ENCODE peak calls at places on chromosomes 7 and 10, in six cellular contexts. V is choroid plexus epithelial cell, F is AG09319, W is RCC 7860, A is GM03348, E is HTR-8/SVneo. Y is an unnamed sample.

GRCh38 chr7:95599069-95599468 is 2.8 kb upstream of the PDK4 start:
- DNase-seq in V (no peak), F (no peak), W (no peak), A (no peak), E (no peak), Y (no peak)

GRCh38 chr10:113241966-113242365 is 291.9 kb downstream of the TCF7L2 start:
- DNase-seq in V (no peak), F (no peak), W (no peak), A (no peak), E (no peak), Y (no peak)

GRCh38 chr10:50375051-50375452 is 123.7 kb upstream of the ASAH2 start:
- DNase-seq in V (no peak), F (no peak), W (peak; percentile 86), A (no peak), E (no peak), Y (no peak)

GRCh38 chr7:100503350-100503735 is 19.6 kb downstream of the NYAP1 start:
- DNase-seq in V (peak; percentile 77), F (no peak), W (peak; percentile 93), A (no peak), E (peak; percentile 37), Y (no peak)

GRCh38 chr7:826230-826905 is 5.9 kb upstream of the SUN1 start:
- DNase-seq in V (no peak), F (no peak), W (no peak), A (no peak), E (no peak), Y (no peak)

GRCh38 chr10:93865794-93866193 is 28.0 kb upstream of the SLC35G1 start:
- DNase-seq in V (no peak), F (no peak), W (no peak), A (no peak), E (no peak), Y (no peak)

GRCh38 chr7:92691578-92691977 is 101.4 kb upstream of the FAM133B start:
- DNase-seq in V (peak; percentile 82), F (peak; percentile 28), W (peak; percentile 59), A (peak; percentile 40), E (peak; percentile 25), Y (peak; percentile 69)

GRCh38 chr10:75972494-75973276 is 541.3 kb downstream of the LRMDA start:
- DNase-seq in V (peak; percentile 92), F (peak; percentile 22), W (no peak), A (no peak), E (no peak), Y (peak; percentile 23)

GRCh38 chr10:61975107-61975932 is 73.8 kb downstream of the ARID5B start:
- DNase-seq in V (peak; percentile 77), F (no peak), W (peak; percentile 11), A (peak; percentile 73), E (peak; percentile 22), Y (peak; percentile 67)

GRCh38 chr10:94334857-94335256 is 27.9 kb downstream of the NOC3L start:
- DNase-seq in V (no peak), F (no peak), W (no peak), A (no peak), E (no peak), Y (no peak)

GRCh38 chr7:127380479-127380878 is 12.0 kb downstream of the ZNF800 start:
- DNase-seq in V (no peak), F (no peak), W (no peak), A (no peak), E (no peak), Y (no peak)